ENCODE peak calls at places on chromosomes 1 and 21, in nine cellular contexts. R, P, C, D, V, U, I, F and Z are unnamed samples.

GRCh38 chr1:219480011-219480410 is 132.9 kb downstream of the ZC3H11B start:
- DNase-seq in R (no peak), P (no peak), C (no peak), D (no peak), V (peak), U (no peak), I (no peak), F (no peak), Z (no peak)

GRCh38 chr1:29640428-29640785 is 404.1 kb downstream of the PTPRU start:
- DNase-seq in R (no peak), P (no peak), C (no peak), D (peak), V (no peak), U (no peak), I (no peak), F (no peak), Z (no peak)

GRCh38 chr1:50531027-50531426 is 107.8 kb upstream of the DMRTA2 start:
- DNase-seq in R (no peak), P (no peak), C (no peak), D (no peak), V (no peak), U (no peak), I (no peak), F (no peak), Z (no peak)

GRCh38 chr1:214328770-214329455 is 48.0 kb downstream of the SMYD2 start:
- DNase-seq in R (peak), P (peak), C (no peak), D (peak), V (peak), U (peak), I (peak), F (peak), Z (peak)

GRCh38 chr1:173532237-173532636 is 55.1 kb downstream of the PRDX6 start:
- DNase-seq in R (no peak), P (no peak), C (no peak), D (no peak), V (no peak), U (no peak), I (no peak), F (no peak), Z (peak)

GRCh38 chr1:3702990-3703728 is 49.1 kb upstream of the CCDC27 start:
- DNase-seq in R (no peak), P (no peak), C (no peak), D (no peak), V (peak), U (no peak), I (no peak), F (no peak), Z (peak)

GRCh38 chr1:15311886-15312285 is 64.9 kb downstream of the FHAD1 start:
- DNase-seq in R (no peak), P (no peak), C (no peak), D (no peak), V (peak), U (no peak), I (no peak), F (no peak), Z (no peak)

GRCh38 chr1:11649237-11649623 is 5.0 kb downstream of the FBXO2 start:
- DNase-seq in R (no peak), P (no peak), C (no peak), D (no peak), V (no peak), U (no peak), I (no peak), F (no peak), Z (no peak)

GRCh38 chr1:174051956-174052355 is 29.8 kb upstream of the RC3H1 start:
- DNase-seq in R (no peak), P (no peak), C (no peak), D (no peak), V (no peak), U (no peak), I (no peak), F (no peak), Z (no peak)

GRCh38 chr1:209375681-209376360 is 207.7 kb upstream of the CAMK1G start:
- DNase-seq in R (no peak), P (no peak), C (no peak), D (no peak), V (peak), U (no peak), I (no peak), F (no peak), Z (no peak)

GRCh38 chr1:14242145-14242544 is 356.3 kb upstream of the KAZN start:
- DNase-seq in R (no peak), P (no peak), C (no peak), D (no peak), V (no peak), U (no peak), I (no peak), F (no peak), Z (no peak)

GRCh38 chr1:217977943-217978342 is 307.1 kb upstream of the RRP15 start:
- DNase-seq in R (no peak), P (no peak), C (no peak), D (no peak), V (no peak), U (no peak), I (no peak), F (no peak), Z (no peak)

GRCh38 chr1:160403244-160403643 is 2.9 kb downstream of the VANGL2 start:
- DNase-seq in R (no peak), P (no peak), C (no peak), D (no peak), V (no peak), U (no peak), I (no peak), F (no peak), Z (no peak)

GRCh38 chr1:225736651-225737097 is 41.0 kb upstream of the SRP9 start:
- DNase-seq in R (no peak), P (no peak), C (no peak), D (no peak), V (no peak), U (no peak), I (no peak), F (no peak), Z (peak)

GRCh38 chr1:39295901-39296300 is 91.4 kb downstream of the MACF1 start:
- DNase-seq in R (no peak), P (no peak), C (no peak), D (no peak), V (no peak), U (no peak), I (no peak), F (no peak), Z (no peak)

GRCh38 chr1:206041640-206042039 is 11.3 kb upstream of the RHEX start:
- DNase-seq in R (no peak), P (no peak), C (no peak), D (peak), V (no peak), U (no peak), I (peak), F (no peak), Z (peak)

GRCh38 chr1:116740726-116741125 is 13.5 kb upstream of the CD2 start:
- DNase-seq in R (no peak), P (no peak), C (no peak), D (no peak), V (no peak), U (no peak), I (no peak), F (no peak), Z (no peak)

GRCh38 chr1:146034976-146035469 is 13.5 kb upstream of the HJV start:
- DNase-seq in R (peak), P (no peak), C (no peak), D (no peak), V (no peak), U (no peak), I (no peak), F (no peak), Z (peak)

GRCh38 chr1:117860906-117861610 is 68.4 kb downstream of the GDAP2 start:
- DNase-seq in R (no peak), P (no peak), C (peak), D (no peak), V (no peak), U (no peak), I (no peak), F (no peak), Z (no peak)

DNA sequence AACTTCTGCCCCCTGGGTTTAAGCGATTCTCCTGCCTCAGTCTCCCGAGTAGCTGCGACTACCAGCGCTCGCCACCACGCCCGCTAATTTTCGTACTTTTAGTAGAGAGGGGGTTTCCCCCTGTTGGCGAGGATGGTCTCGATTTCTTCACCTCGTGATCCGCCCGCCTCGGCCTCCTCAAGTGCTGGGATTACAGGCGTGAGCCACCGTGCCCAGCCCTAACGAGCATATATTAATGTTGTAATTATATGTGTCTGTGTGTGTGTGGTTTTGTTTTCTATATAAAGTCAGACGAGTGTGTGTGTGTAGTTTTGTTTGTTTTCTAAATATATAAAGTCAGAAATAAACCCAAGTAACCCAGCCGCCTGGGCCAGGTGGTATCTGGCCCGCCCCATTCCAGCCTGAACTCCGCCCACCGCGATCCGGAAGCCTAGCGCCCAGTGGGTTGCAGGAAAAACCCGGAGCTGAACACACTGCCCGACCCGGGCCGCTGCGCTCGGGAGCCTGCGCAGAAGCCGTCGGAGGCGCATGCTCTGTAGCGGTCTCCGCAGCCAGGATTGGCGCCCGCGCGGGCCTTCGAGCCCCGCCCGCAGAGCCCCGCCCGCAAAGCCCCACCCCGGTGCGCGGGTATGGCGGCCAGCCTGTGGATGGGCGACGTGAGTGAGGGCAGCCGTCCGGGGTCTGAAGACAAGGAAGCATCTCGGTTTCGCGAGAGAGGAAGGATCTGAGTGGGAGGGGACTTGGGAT is at the start of gene TRNAU1AP:
- DNase-seq in R (peak), P (peak), C (peak), D (peak), V (peak), U (peak), I (peak), F (peak), Z (peak)
- TF ChIP-seq CTCF in R (no peak), P (no peak), C (no peak), D (no peak), V (no peak), U (no peak), I (no peak), F (peak), Z (no peak)

GRCh38 chr21:25862112-25862511 is 127.3 kb downstream of the GABPA start:
- DNase-seq in R (no peak), P (no peak), C (no peak), D (no peak), V (no peak), U (no peak), I (no peak), F (no peak), Z (no peak)

GRCh38 chr21:25863031-25863430 is 128.3 kb downstream of the GABPA start:
- DNase-seq in R (no peak), P (no peak), C (no peak), D (no peak), V (no peak), U (no peak), I (no peak), F (no peak), Z (no peak)

GRCh38 chr21:25859264-25859931 is 124.6 kb downstream of the GABPA start:
- DNase-seq in R (no peak), P (no peak), C (no peak), D (no peak), V (no peak), U (no peak), I (no peak), F (no peak), Z (no peak)

GRCh38 chr21:25863747-25864146 is 129.0 kb downstream of the GABPA start:
- DNase-seq in R (no peak), P (no peak), C (no peak), D (no peak), V (no peak), U (no peak), I (no peak), F (no peak), Z (no peak)

DNA sequence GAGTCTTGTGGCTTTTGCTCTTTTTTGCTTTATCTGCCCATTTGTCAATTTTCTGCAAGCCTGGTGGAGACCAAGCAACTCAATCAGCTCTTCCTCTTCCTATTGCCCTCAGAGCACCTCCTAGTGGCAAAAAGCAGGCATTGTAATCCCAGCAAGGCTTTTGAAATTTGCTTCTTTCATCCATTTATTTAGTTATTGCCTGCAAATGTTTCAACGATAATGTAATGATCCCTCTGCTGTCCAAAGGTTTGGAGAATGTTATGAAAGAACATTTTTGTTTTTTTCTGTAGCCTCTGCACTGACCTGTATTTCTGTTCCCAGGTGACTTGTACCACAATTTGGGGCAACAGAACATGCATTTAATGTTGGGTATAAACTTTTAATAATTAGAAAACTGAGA is 127.8 kb downstream of the GABPA start:
- DNase-seq in R (no peak), P (no peak), C (no peak), D (no peak), V (peak), U (no peak), I (peak), F (no peak), Z (peak)
- TF ChIP-seq CTCF in R (peak), P (peak), C (peak), D (peak), V (peak), U (peak), I (peak), F (peak), Z (peak)

GRCh38 chr1:18528616-18529015 is 47.9 kb downstream of the KLHDC7A start:
- DNase-seq in R (no peak), P (no peak), C (no peak), D (no peak), V (no peak), U (no peak), I (no peak), F (no peak), Z (no peak)

GRCh38 chr1:18532390-18533170 is 51.9 kb downstream of the KLHDC7A start:
- DNase-seq in R (no peak), P (no peak), C (no peak), D (no peak), V (no peak), U (no peak), I (peak), F (peak), Z (no peak)

GRCh38 chr1:18531503-18531845 is 50.7 kb downstream of the KLHDC7A start:
- DNase-seq in R (no peak), P (no peak), C (no peak), D (no peak), V (no peak), U (no peak), I (peak), F (peak), Z (no peak)

GRCh38 chr1:18529714-18530113 is 49.0 kb downstream of the KLHDC7A start:
- DNase-seq in R (no peak), P (no peak), C (no peak), D (no peak), V (no peak), U (no peak), I (no peak), F (no peak), Z (no peak)

DNA sequence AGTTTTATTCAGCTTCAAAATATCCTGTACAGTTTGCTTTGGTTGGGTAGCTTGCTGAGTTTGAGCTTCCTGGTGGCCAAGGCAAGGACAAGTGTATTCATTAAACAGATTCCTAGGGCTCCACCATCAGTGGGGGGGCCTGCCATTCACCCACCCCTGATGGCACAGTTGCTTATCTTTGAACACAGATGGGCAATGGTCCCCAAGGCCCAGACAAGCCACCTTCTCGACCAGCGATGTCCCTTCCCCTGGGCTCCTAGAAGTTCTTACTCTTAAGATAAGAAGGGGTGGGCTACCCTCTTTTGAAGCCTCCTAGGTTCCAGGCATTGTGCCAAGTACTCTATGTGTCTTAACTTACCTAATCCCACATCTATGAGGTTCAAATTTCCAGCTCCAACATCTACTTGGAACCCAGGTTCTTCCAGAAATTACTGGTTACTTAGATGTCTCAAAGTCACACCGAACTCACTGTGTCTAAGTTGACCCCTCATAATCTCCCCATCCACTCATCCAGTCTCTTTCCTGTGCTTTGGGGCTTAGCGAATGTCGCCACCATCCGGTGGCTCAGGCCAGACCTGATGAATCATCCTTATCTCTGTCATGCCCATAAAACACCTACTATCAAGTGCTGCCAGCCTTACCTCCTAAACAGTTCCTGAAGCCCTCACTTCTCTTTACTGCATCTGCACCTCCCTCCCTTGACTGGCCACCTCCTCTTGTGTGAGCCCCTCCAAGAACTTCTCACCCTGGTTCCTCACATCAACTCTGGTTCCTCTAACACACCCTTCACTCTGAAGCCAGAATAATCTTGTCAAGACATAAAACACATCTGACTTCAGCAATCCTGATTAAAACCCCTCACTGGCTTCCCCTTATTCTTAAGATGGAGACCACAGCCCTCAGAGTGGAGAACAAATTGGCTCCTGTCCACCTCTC is 50.1 kb downstream of the KLHDC7A start:
- DNase-seq in R (no peak), P (no peak), C (no peak), D (no peak), V (no peak), U (no peak), I (peak), F (peak), Z (peak)
- TF ChIP-seq CTCF in R (no peak), P (no peak), C (no peak), D (no peak), V (no peak), U (no peak), I (no peak), F (no peak), Z (no peak)

DNA sequence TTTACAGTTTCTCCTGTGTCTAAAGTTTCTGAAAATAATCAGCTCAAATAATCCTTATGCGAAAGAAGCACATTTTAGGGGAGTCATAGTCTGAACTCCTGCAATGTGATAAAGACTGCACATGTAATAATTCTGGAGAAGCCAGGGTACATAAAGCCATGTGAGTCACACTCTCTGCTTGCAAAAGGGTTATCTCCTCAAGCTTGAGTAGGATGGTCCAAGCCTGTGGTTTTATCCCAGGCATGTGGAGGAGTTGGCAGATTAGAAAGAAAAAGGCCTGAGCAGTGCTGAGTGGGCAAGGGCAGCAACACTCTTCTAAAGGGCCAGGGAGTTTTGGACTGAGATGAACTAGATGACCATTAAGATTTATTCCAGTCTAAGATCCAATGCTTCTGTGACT is 220.4 kb downstream of the RHOU start:
- DNase-seq in R (no peak), P (no peak), C (no peak), D (no peak), V (peak), U (no peak), I (peak), F (no peak), Z (peak)
- TF ChIP-seq CTCF in R (no peak), P (no peak), C (no peak), D (no peak), V (no peak), U (no peak), I (no peak), F (no peak), Z (no peak)

DNA sequence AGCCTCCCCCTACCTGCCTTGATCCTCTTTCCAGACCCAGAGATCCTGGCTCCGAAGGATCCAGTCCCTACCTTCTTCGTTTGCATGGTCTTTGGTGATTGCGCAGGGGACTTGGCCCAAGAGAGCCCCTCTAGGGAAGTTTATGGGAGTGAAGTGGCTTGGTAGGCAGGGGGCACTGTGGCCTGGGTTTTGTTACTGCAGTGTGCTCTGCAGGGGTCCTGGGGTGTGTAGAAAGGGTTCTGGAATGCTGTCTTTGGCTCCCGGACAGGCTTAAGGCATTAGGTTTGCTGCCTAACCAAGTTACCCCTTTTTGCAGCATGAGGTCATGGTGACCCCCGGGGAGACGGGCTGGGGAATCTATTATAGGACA is 3.8 kb downstream of the ATP8B2 start:
- DNase-seq in R (no peak), P (no peak), C (no peak), D (no peak), V (peak), U (no peak), I (peak), F (no peak), Z (no peak)
- TF ChIP-seq CTCF in R (no peak), P (no peak), C (peak), D (no peak), V (peak), U (no peak), I (no peak), F (no peak), Z (no peak)

GRCh38 chr1:220526294-220526693 is 1.6 kb upstream of the MARK1 start:
- DNase-seq in R (no peak), P (no peak), C (no peak), D (no peak), V (no peak), U (no peak), I (no peak), F (no peak), Z (peak)
- TF ChIP-seq CTCF in R (peak), P (no peak), C (no peak), D (no peak), V (peak), U (no peak), I (no peak), F (no peak), Z (peak)

DNA sequence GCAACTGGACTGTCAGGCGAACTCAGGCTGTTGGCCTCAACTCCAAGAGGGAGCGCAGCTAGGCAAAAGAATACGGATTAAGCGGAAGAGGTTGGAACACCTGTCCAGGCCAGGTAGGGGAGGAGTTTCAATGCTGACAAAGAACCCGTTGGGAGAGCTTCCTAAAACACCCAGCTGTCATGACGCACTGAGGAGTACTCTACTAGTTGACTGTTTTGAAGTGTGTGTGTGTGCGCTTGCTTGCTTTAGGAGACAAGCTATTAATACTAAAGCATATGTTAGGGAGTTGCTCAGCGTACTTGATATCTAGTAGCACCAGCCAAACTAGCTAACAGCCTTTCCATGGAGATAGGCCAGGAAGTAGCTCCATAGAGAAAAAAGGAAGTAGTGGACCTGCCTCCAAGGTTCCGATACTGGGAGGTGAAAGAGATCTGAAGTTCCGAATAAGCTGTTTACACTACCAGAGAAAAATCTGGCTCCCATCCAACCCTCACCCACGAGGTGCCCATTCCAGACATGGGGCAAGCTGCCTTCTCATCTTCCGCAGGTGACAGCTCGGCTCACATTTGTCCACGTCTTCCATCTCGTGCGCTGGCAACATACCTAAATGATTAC is 974 bp upstream of the FNBP1L start:
- DNase-seq in R (peak), P (no peak), C (no peak), D (peak), V (no peak), U (no peak), I (peak), F (peak), Z (peak)
- TF ChIP-seq CTCF in R (no peak), P (no peak), C (no peak), D (no peak), V (no peak), U (no peak), I (no peak), F (peak), Z (no peak)

GRCh38 chr1:212613440-212614335 is 5.1 kb downstream of the ATF3 start:
- DNase-seq in R (no peak), P (no peak), C (no peak), D (no peak), V (no peak), U (no peak), I (no peak), F (no peak), Z (no peak)
- TF ChIP-seq CTCF in R (no peak), P (no peak), C (no peak), D (no peak), V (peak), U (no peak), I (no peak), F (no peak), Z (no peak)